ENCODE peak calls at places on chromosomes 7 and 10, in four cellular contexts. Q is HepG2, A is SK-N-SH, B is K562. O is an unnamed sample.

GRCh38 chr10:65622608-65623007 is 1303.2 kb upstream of the LRRTM3 start:
- DNase-seq in Q (no peak), A (no peak), B (no peak), O (no peak)

GRCh38 chr7:152435384-152436278 is at the start of gene KMT2C:
- DNase-seq in Q (no peak), A (peak; percentile 92), B (peak; percentile 90), O (no peak)

GRCh38 chr10:124349993-124350280 is 68.8 kb downstream of the OAT start:
- DNase-seq in Q (no peak), A (no peak), B (no peak), O (no peak)

GRCh38 chr7:47546728-47547494 is 35.0 kb downstream of the TNS3 start:
- DNase-seq in Q (no peak), A (no peak), B (no peak), O (no peak)

GRCh38 chr7:23135765-23136164 is 30.2 kb downstream of the KLHL7 start:
- DNase-seq in Q (no peak), A (no peak), B (no peak), O (no peak)

GRCh38 chr7:20991544-20991943 is 204.9 kb upstream of the SP8 start:
- DNase-seq in Q (no peak), A (no peak), B (no peak), O (no peak)

GRCh38 chr10:86971146-86971991 is 3.1 kb downstream of the ADIRF start:
- DNase-seq in Q (no peak), A (peak; percentile 41), B (no peak), O (peak; percentile 55)

GRCh38 chr7:26900283-26900682 is 35.9 kb upstream of the SKAP2 start:
- DNase-seq in Q (no peak), A (no peak), B (no peak), O (no peak)

GRCh38 chr7:33722383-33723096 is 182.8 kb upstream of the BMPER start:
- DNase-seq in Q (peak; percentile 27), A (peak; percentile 93), B (no peak), O (no peak)

GRCh38 chr7:40608321-40609075 is 473.7 kb downstream of the SUGCT start:
- DNase-seq in Q (no peak), A (peak; percentile 57), B (no peak), O (no peak)

GRCh38 chr10:107336061-107336460 is 171.6 kb upstream of the SORCS1 start:
- DNase-seq in Q (no peak), A (no peak), B (no peak), O (no peak)

GRCh38 chr10:115958043-115958442 is 315.0 kb downstream of the GFRA1 start:
- DNase-seq in Q (no peak), A (no peak), B (no peak), O (no peak)

GRCh38 chr7:142420554-142421362 is 162.9 kb upstream of the PRSS58 start:
- DNase-seq in Q (peak; percentile 3), A (peak; percentile 38), B (no peak), O (no peak)
- TF ChIP-seq NFIC in Q (no peak), A (no peak), B (no peak), O (no peak)

DNA sequence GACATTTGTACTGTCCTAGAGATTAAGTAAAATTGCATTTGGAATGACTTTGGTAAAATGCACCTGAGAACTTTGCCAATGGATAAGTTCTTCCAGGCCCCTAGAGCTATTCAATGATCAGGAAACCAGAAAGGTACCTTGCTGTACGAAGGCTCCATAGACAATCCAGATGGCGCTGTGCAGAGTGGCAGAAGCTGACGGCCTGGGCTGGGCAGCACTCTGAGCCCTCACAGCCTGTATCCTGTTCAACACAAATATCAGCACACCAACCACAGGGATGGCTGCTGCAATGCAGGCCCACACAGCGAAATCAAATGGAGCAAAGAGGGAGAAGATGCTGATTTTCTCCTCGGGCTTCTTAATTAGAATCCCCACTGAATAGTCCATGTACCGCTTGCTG is 642.4 kb downstream of the GRID1 start:
- DNase-seq in Q (no peak), A (no peak), B (no peak), O (no peak)
- TF ChIP-seq NFIC in Q (no peak), A (no peak), B (no peak), O (no peak)

DNA sequence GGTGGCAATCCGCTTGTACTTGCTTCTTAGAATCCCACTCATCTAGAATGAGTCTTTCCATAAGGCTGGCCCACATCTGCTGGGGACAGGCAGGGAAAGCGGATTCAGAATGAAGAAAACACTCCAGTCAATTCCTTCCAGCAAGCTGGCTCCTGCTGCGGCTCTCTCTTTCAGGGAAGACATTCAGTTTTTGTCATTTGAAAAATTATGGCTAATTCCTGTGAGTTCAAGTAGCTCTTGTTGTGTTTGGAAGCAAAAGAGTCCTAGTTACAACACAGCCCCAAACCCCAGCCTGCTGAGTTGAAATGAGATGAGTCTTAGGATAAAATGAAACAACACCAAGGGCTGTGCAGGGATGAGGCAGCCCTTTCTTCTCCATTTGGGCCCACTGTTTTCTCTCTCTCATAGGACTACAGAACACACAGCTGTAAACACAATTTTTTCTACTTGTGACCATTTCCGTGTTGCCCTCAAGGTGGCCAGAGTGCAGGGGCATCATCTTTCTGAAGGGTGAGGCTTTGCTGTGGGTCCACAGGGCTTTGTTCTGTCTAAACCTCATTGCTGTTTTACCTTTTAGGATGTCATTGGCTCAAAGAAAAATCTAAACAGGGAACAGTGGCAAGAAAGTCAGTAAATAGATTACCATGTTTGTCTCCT is 90.8 kb upstream of the EEPD1 start:
- DNase-seq in Q (no peak), A (no peak), B (no peak), O (no peak)
- TF ChIP-seq NFIC in Q (no peak), A (no peak), B (no peak), O (no peak)

DNA sequence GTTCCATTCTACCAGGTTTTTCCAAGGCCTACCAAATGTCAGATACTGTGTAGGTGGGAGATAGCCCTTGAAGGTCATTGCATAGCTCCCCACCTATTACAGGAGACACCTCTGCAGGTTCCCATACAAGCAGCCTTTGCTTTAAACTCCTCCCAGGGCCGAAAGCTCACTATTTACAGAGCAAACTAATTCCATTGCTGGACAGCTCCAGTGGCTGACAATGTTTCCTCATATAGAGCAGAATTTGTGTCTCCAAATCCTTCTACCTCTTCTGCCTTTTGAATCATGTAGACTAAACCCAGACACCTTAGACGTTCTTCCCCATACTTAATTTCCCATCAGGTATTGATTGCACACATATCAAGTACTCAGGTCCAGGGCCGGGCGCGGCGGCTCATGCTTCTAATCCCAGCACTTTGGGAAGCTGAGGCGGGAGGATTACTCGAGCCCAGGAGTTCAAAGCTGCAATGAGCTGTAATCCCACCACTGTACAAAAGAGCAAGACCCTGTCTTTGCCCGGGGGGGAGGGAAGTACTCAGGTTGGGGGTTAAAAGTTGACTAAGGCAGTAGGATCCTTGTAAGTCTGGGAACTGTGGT is 2.1 kb downstream of the CNNM1 start:
- DNase-seq in Q (peak; percentile 35), A (no peak), B (no peak), O (no peak)
- TF ChIP-seq NFIC in Q (no peak), A (no peak), B (no peak), O (no peak)

DNA sequence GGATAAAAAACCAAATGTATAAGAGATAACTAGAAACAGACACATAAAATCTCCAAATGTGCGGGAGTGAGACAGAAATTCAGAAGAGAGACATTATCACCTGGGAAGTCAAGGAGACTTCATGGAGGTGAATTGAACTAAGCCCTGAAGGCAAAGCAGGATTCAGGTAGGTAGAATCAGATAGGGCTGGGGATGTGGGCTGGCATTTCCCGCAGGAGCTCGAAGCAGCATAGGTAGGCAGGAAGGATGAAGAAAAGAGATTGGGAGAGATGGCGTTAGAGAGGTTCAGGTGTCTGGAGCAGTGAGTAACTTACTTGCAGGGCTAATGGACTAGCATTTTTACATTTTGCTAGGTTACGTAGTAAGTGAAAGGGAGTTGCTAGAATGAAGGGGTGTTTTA is 58.2 kb upstream of the NRP1 start:
- DNase-seq in Q (no peak), A (no peak), B (no peak), O (no peak)
- TF ChIP-seq NFIC in Q (no peak), A (no peak), B (no peak), O (no peak)

DNA sequence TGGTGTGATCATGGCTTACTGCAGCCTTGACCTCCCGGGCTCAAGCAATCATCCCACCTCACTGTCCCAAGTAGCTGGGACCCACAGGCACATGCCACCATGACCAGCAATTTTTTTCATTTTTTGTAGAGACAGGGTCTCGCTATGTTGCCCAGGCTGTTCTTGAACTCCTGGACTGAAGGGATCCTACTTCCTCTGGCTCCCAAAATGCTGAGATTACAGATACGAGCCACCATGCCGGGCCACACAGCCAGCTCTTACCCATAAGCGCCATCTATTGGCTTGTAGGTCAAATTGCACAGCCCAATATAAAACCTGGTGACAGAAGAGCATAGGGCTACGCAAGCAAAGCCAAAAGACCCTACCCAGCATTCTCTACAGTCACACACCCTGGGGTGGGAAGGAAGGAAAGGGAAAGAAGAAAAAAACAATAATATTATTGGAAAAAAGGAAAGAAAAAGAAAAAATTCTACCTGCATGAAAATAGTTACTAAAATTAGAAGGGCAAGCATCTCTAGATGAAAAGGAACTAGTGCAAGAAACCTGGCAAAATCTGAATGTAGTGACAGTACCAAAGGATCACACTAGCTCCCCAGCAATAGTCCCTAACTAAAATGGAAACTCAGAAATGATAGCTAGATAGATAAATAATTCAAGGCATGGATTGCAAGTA is 29.4 kb upstream of the AMPH start:
- DNase-seq in Q (peak; percentile 29), A (peak; percentile 61), B (peak; percentile 19), O (no peak)
- TF ChIP-seq NFIC in Q (no peak), A (no peak), B (no peak), O (no peak)